ENCODE peak calls at places on chromosome 18, in nine cellular contexts. F, J, D, Q, X, O, I, L and S are unnamed samples.
A peak's percentile ranks its signal among the peaks of the same experiment; 100 is the strongest.

GRCh38 chr18:111292-112014 is 46.9 kb upstream of the USP14 start:
- DNase-seq in F (peak; percentile 79), J (no peak), D (peak; percentile 88), Q (peak; percentile 70), X (peak; percentile 58), O (peak; percentile 57), I (peak; percentile 90), L (peak; percentile 80), S (peak; percentile 34)

GRCh38 chr18:31103423-31103822 is 1.2 kb upstream of the DSC2 start:
- DNase-seq in F (no peak), J (no peak), D (no peak), Q (no peak), X (no peak), O (no peak), I (no peak), L (no peak), S (no peak)

GRCh38 chr18:33839452-33840225 is 261.6 kb downstream of the ASXL3 start:
- DNase-seq in F (peak; percentile 59), J (peak; percentile 15), D (no peak), Q (peak; percentile 78), X (no peak), O (peak; percentile 67), I (no peak), L (peak; percentile 2), S (peak; percentile 33)

GRCh38 chr18:50009772-50010171 is 185.2 kb downstream of the MYO5B start:
- DNase-seq in F (peak; percentile 75), J (peak; percentile 15), D (peak; percentile 71), Q (peak; percentile 40), X (peak; percentile 34), O (peak; percentile 37), I (peak; percentile 30), L (peak; percentile 38), S (peak; percentile 13)

GRCh38 chr18:10508546-10508945 is 17.3 kb upstream of the NAPG start:
- DNase-seq in F (no peak), J (no peak), D (no peak), Q (no peak), X (no peak), O (peak; percentile 21), I (no peak), L (no peak), S (peak; percentile 43)

GRCh38 chr18:66558773-66559172 is 45.1 kb downstream of the CDH19 start:
- DNase-seq in F (no peak), J (no peak), D (no peak), Q (no peak), X (no peak), O (peak; percentile 42), I (no peak), L (no peak), S (peak; percentile 25)

GRCh38 chr18:78804206-78805030 is 175.2 kb upstream of the SALL3 start:
- DNase-seq in F (no peak), J (no peak), D (peak; percentile 53), Q (no peak), X (no peak), O (no peak), I (no peak), L (no peak), S (no peak)

GRCh38 chr18:75111673-75112485 is 97.1 kb downstream of the PTGR3 start:
- DNase-seq in F (no peak), J (no peak), D (no peak), Q (no peak), X (no peak), O (no peak), I (no peak), L (no peak), S (peak; percentile 24)

GRCh38 chr18:7941533-7941932 is 374.4 kb downstream of the PTPRM start:
- DNase-seq in F (no peak), J (no peak), D (peak; percentile 71), Q (no peak), X (no peak), O (no peak), I (no peak), L (no peak), S (no peak)

GRCh38 chr18:61666876-61667590 is 225.8 kb downstream of the RNF152 start:
- DNase-seq in F (no peak), J (no peak), D (no peak), Q (no peak), X (no peak), O (no peak), I (no peak), L (no peak), S (no peak)

GRCh38 chr18:58863539-58864145 is 1.0 kb upstream of the ZNF532 start:
- DNase-seq in F (peak; percentile 63), J (no peak), D (peak; percentile 82), Q (no peak), X (peak; percentile 48), O (peak; percentile 44), I (peak; percentile 65), L (peak; percentile 32), S (no peak)

GRCh38 chr18:8662574-8663255 is 42.6 kb upstream of the MTCL1 start:
- DNase-seq in F (no peak), J (no peak), D (peak; percentile 33), Q (no peak), X (no peak), O (no peak), I (no peak), L (no peak), S (no peak)

GRCh38 chr18:63158676-63159291 is 160.8 kb downstream of the BCL2 start:
- DNase-seq in F (no peak), J (no peak), D (no peak), Q (no peak), X (no peak), O (no peak), I (no peak), L (peak; percentile 62), S (no peak)

GRCh38 chr18:57433492-57434176 is 1.5 kb upstream of the ONECUT2 start:
- DNase-seq in F (no peak), J (no peak), D (no peak), Q (no peak), X (no peak), O (no peak), I (no peak), L (no peak), S (no peak)

GRCh38 chr18:44834867-44835469 is 154.3 kb downstream of the SETBP1 start:
- DNase-seq in F (no peak), J (no peak), D (no peak), Q (no peak), X (no peak), O (no peak), I (no peak), L (no peak), S (no peak)

GRCh38 chr18:9160014-9160413 is 23.4 kb downstream of the ANKRD12 start:
- DNase-seq in F (no peak), J (no peak), D (no peak), Q (no peak), X (no peak), O (no peak), I (no peak), L (no peak), S (no peak)

GRCh38 chr18:11497585-11497984 is 111.8 kb upstream of the SLC35G4 start:
- DNase-seq in F (no peak), J (no peak), D (no peak), Q (no peak), X (no peak), O (peak; percentile 25), I (peak; percentile 42), L (no peak), S (peak; percentile 48)

GRCh38 chr18:31100598-31101147 is 1.5 kb downstream of the DSC2 start:
- DNase-seq in F (peak; percentile 73), J (no peak), D (no peak), Q (peak; percentile 51), X (no peak), O (peak; percentile 17), I (peak; percentile 63), L (no peak), S (peak; percentile 15)

GRCh38 chr18:50114448-50114847 is 80.5 kb downstream of the MYO5B start:
- DNase-seq in F (no peak), J (no peak), D (no peak), Q (no peak), X (no peak), O (no peak), I (no peak), L (no peak), S (no peak)

GRCh38 chr18:10518595-10519273 is 7.1 kb upstream of the NAPG start:
- DNase-seq in F (peak; percentile 37), J (no peak), D (peak; percentile 70), Q (peak; percentile 10), X (no peak), O (peak; percentile 52), I (peak; percentile 65), L (no peak), S (peak; percentile 71)

GRCh38 chr18:77132369-77133050 is at the start of gene MBP:
- DNase-seq in F (peak; percentile 90), J (no peak), D (peak; percentile 94), Q (peak; percentile 12), X (peak; percentile 76), O (no peak), I (peak; percentile 74), L (peak; percentile 85), S (no peak)

GRCh38 chr18:27606851-27607250 is 421.7 kb upstream of the CHST9 start:
- DNase-seq in F (no peak), J (no peak), D (no peak), Q (no peak), X (no peak), O (no peak), I (no peak), L (no peak), S (no peak)

GRCh38 chr18:41532344-41533086 is 422.5 kb upstream of the PIK3C3 start:
- DNase-seq in F (peak; percentile 20), J (peak; percentile 22), D (no peak), Q (peak; percentile 5), X (no peak), O (peak; percentile 42), I (no peak), L (no peak), S (peak; percentile 39)

GRCh38 chr18:48914581-48915251 is 36.0 kb downstream of the SMAD7 start:
- DNase-seq in F (no peak), J (no peak), D (peak; percentile 59), Q (no peak), X (no peak), O (no peak), I (no peak), L (no peak), S (no peak)

GRCh38 chr18:41077076-41077475 is 878.0 kb upstream of the PIK3C3 start:
- DNase-seq in F (no peak), J (no peak), D (no peak), Q (no peak), X (no peak), O (no peak), I (no peak), L (no peak), S (no peak)

GRCh38 chr18:11393486-11393885 is 215.9 kb upstream of the SLC35G4 start:
- DNase-seq in F (no peak), J (no peak), D (no peak), Q (no peak), X (no peak), O (no peak), I (no peak), L (no peak), S (peak; percentile 11)

GRCh38 chr18:23378470-23378764 is 74.7 kb upstream of the RIOK3 start:
- DNase-seq in F (no peak), J (no peak), D (no peak), Q (no peak), X (no peak), O (no peak), I (no peak), L (no peak), S (peak; percentile 37)

GRCh38 chr18:79963658-79964329 is 649 bp upstream of the HSBP1L1 start:
- DNase-seq in F (no peak), J (no peak), D (no peak), Q (no peak), X (no peak), O (no peak), I (no peak), L (no peak), S (no peak)

GRCh38 chr18:49499046-49499637 is 12.1 kb upstream of the C18orf32 start:
- DNase-seq in F (no peak), J (no peak), D (no peak), Q (no peak), X (no peak), O (no peak), I (no peak), L (no peak), S (no peak)

GRCh38 chr18:79834834-79835233 is 37.1 kb downstream of the KCNG2 start:
- DNase-seq in F (no peak), J (no peak), D (no peak), Q (no peak), X (no peak), O (no peak), I (no peak), L (no peak), S (no peak)

GRCh38 chr18:79662051-79662450 is 17.6 kb upstream of the CTDP1 start:
- DNase-seq in F (no peak), J (no peak), D (no peak), Q (no peak), X (no peak), O (no peak), I (no peak), L (no peak), S (no peak)